ENCODE peak calls at places on chromosomes 5 and 9, in five cellular contexts. One of them, this sample, is unnamed.

GRCh38 chr5:79853676-79854418 is 137.2 kb downstream of the MTX3 start:
- DNase-seq in BE2C: no peak
- DNase-seq in choroid plexus epithelial cell: no peak
- DNase-seq in Calu3: peak
- DNase-seq in coronary artery: peak
- DNase-seq in this sample: no peak

GRCh38 chr5:90803891-90804290 is 245.3 kb downstream of the ADGRV1 start:
- DNase-seq in BE2C: no peak
- DNase-seq in choroid plexus epithelial cell: no peak
- DNase-seq in Calu3: no peak
- DNase-seq in coronary artery: no peak
- DNase-seq in this sample: no peak

GRCh38 chr5:149651686-149652085 is 70.4 kb downstream of the ARHGEF37 start:
- DNase-seq in BE2C: no peak
- DNase-seq in choroid plexus epithelial cell: no peak
- DNase-seq in Calu3: no peak
- DNase-seq in coronary artery: no peak
- DNase-seq in this sample: no peak

GRCh38 chr5:10420926-10421325 is 20.8 kb upstream of the ROPN1L start:
- DNase-seq in BE2C: no peak
- DNase-seq in choroid plexus epithelial cell: peak
- DNase-seq in Calu3: no peak
- DNase-seq in coronary artery: no peak
- DNase-seq in this sample: no peak

GRCh38 chr9:110869931-110870330 is 168.3 kb downstream of the LPAR1 start:
- DNase-seq in BE2C: no peak
- DNase-seq in choroid plexus epithelial cell: no peak
- DNase-seq in Calu3: no peak
- DNase-seq in coronary artery: no peak
- DNase-seq in this sample: no peak

GRCh38 chr5:116605310-116606070 is 30.9 kb upstream of the SEMA6A start:
- DNase-seq in BE2C: no peak
- DNase-seq in choroid plexus epithelial cell: no peak
- DNase-seq in Calu3: no peak
- DNase-seq in coronary artery: no peak
- DNase-seq in this sample: no peak

GRCh38 chr5:79686799-79687198 is 2.8 kb upstream of the CMYA5 start:
- DNase-seq in BE2C: no peak
- DNase-seq in choroid plexus epithelial cell: no peak
- DNase-seq in Calu3: no peak
- DNase-seq in coronary artery: no peak
- DNase-seq in this sample: no peak

GRCh38 chr5:155885199-155885598 is 441.8 kb upstream of the SGCD start:
- DNase-seq in BE2C: no peak
- DNase-seq in choroid plexus epithelial cell: no peak
- DNase-seq in Calu3: no peak
- DNase-seq in coronary artery: no peak
- DNase-seq in this sample: no peak

GRCh38 chr9:15696979-15697378 is 144.1 kb downstream of the CCDC171 start:
- DNase-seq in BE2C: no peak
- DNase-seq in choroid plexus epithelial cell: peak
- DNase-seq in Calu3: no peak
- DNase-seq in coronary artery: no peak
- DNase-seq in this sample: no peak

GRCh38 chr5:176639981-176640380 is 7.3 kb upstream of the TSPAN17 start:
- DNase-seq in BE2C: no peak
- DNase-seq in choroid plexus epithelial cell: no peak
- DNase-seq in Calu3: no peak
- DNase-seq in coronary artery: no peak
- DNase-seq in this sample: no peak

GRCh38 chr5:135392256-135392655 is 6.8 kb downstream of the MACROH2A1 start:
- DNase-seq in BE2C: no peak
- DNase-seq in choroid plexus epithelial cell: peak
- DNase-seq in Calu3: no peak
- DNase-seq in coronary artery: no peak
- DNase-seq in this sample: no peak

GRCh38 chr5:176784218-176785165 is 25.9 kb upstream of the UNC5A start:
- DNase-seq in BE2C: no peak
- DNase-seq in choroid plexus epithelial cell: peak
- DNase-seq in Calu3: peak
- DNase-seq in coronary artery: no peak
- DNase-seq in this sample: no peak

GRCh38 chr9:78296208-78296892 is 575 bp upstream of the PSAT1 start:
- DNase-seq in BE2C: peak
- DNase-seq in choroid plexus epithelial cell: peak
- DNase-seq in Calu3: peak
- DNase-seq in coronary artery: no peak
- DNase-seq in this sample: peak

GRCh38 chr5:119852140-119852539 is 222.8 kb downstream of the FAM170A start:
- DNase-seq in BE2C: no peak
- DNase-seq in choroid plexus epithelial cell: no peak
- DNase-seq in Calu3: no peak
- DNase-seq in coronary artery: no peak
- DNase-seq in this sample: no peak

GRCh38 chr9:133914483-133915342 is 77.4 kb downstream of the VAV2 start:
- DNase-seq in BE2C: no peak
- DNase-seq in choroid plexus epithelial cell: no peak
- DNase-seq in Calu3: no peak
- DNase-seq in coronary artery: no peak
- DNase-seq in this sample: no peak

GRCh38 chr5:35647128-35647527 is 29.5 kb downstream of the SPEF2 start:
- DNase-seq in BE2C: no peak
- DNase-seq in choroid plexus epithelial cell: no peak
- DNase-seq in Calu3: no peak
- DNase-seq in coronary artery: no peak
- DNase-seq in this sample: no peak

GRCh38 chr5:35640623-35641022 is 23.0 kb downstream of the SPEF2 start:
- DNase-seq in BE2C: no peak
- DNase-seq in choroid plexus epithelial cell: peak
- DNase-seq in Calu3: no peak
- DNase-seq in coronary artery: no peak
- DNase-seq in this sample: no peak

GRCh38 chr5:35647712-35648111 is 30.0 kb downstream of the SPEF2 start:
- DNase-seq in BE2C: no peak
- DNase-seq in choroid plexus epithelial cell: no peak
- DNase-seq in Calu3: no peak
- DNase-seq in coronary artery: no peak
- DNase-seq in this sample: no peak

DNA sequence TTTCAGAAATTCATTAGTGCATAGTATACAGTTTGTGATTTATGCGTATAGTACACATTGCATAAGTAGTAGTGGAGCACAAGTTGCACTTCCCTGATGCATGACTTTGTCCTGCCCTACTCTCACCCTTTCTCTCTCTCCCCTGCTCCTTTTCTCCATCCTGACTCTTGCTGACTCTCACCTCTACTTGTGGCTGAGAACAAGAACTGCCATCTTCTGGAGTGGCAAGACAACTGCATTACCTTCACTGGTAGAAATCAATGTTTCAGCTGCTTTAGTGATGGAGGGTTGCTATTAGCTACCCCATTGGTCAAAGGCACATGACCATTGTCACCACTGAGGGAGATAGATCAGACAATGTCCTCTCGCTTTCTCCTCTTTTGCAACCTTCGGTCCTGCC is 26.9 kb downstream of the SPEF2 start:
- DNase-seq in BE2C: no peak
- DNase-seq in choroid plexus epithelial cell: peak
- DNase-seq in Calu3: no peak
- DNase-seq in coronary artery: no peak
- DNase-seq in this sample: no peak
- TF ChIP-seq CTCF in BE2C: no peak
- TF ChIP-seq CTCF in choroid plexus epithelial cell: peak
- TF ChIP-seq CTCF in Calu3: no peak
- TF ChIP-seq CTCF in coronary artery: no peak
- TF ChIP-seq CTCF in this sample: no peak

GRCh38 chr9:14316574-14317304 is 2.8 kb upstream of the NFIB start:
- DNase-seq in BE2C: no peak
- DNase-seq in choroid plexus epithelial cell: no peak
- DNase-seq in Calu3: no peak
- DNase-seq in coronary artery: no peak
- DNase-seq in this sample: no peak
- TF ChIP-seq CTCF in BE2C: no peak
- TF ChIP-seq CTCF in choroid plexus epithelial cell: no peak
- TF ChIP-seq CTCF in Calu3: no peak
- TF ChIP-seq CTCF in coronary artery: no peak
- TF ChIP-seq CTCF in this sample: no peak

GRCh38 chr5:132480546-132481242 is 9.9 kb downstream of the IRF1 start:
- DNase-seq in BE2C: no peak
- DNase-seq in choroid plexus epithelial cell: no peak
- DNase-seq in Calu3: no peak
- DNase-seq in coronary artery: no peak
- DNase-seq in this sample: no peak
- TF ChIP-seq CTCF in BE2C: no peak
- TF ChIP-seq CTCF in choroid plexus epithelial cell: no peak
- TF ChIP-seq CTCF in Calu3: no peak
- TF ChIP-seq CTCF in coronary artery: no peak
- TF ChIP-seq CTCF in this sample: no peak

GRCh38 chr9:33785914-33786313 is 9.4 kb upstream of the PRSS3 start:
- DNase-seq in BE2C: no peak
- DNase-seq in choroid plexus epithelial cell: peak
- DNase-seq in Calu3: no peak
- DNase-seq in coronary artery: no peak
- DNase-seq in this sample: no peak
- TF ChIP-seq CTCF in BE2C: peak
- TF ChIP-seq CTCF in choroid plexus epithelial cell: peak
- TF ChIP-seq CTCF in Calu3: no peak
- TF ChIP-seq CTCF in coronary artery: no peak
- TF ChIP-seq CTCF in this sample: peak

GRCh38 chr9:137111788-137112563 is 2.6 kb downstream of the DPP7 start:
- DNase-seq in BE2C: no peak
- DNase-seq in choroid plexus epithelial cell: no peak
- DNase-seq in Calu3: no peak
- DNase-seq in coronary artery: no peak
- DNase-seq in this sample: no peak

GRCh38 chr9:137108608-137109249 is 5.8 kb downstream of the DPP7 start:
- DNase-seq in BE2C: no peak
- DNase-seq in choroid plexus epithelial cell: no peak
- DNase-seq in Calu3: no peak
- DNase-seq in coronary artery: no peak
- DNase-seq in this sample: no peak

GRCh38 chr9:137109250-137110146 is 5.0 kb downstream of the DPP7 start:
- DNase-seq in BE2C: no peak
- DNase-seq in choroid plexus epithelial cell: no peak
- DNase-seq in Calu3: no peak
- DNase-seq in coronary artery: no peak
- DNase-seq in this sample: no peak

GRCh38 chr9:137110911-137111787 is 3.4 kb downstream of the DPP7 start:
- DNase-seq in BE2C: no peak
- DNase-seq in choroid plexus epithelial cell: no peak
- DNase-seq in Calu3: no peak
- DNase-seq in coronary artery: no peak
- DNase-seq in this sample: no peak

GRCh38 chr9:137110147-137110910 is 4.2 kb downstream of the DPP7 start:
- DNase-seq in BE2C: no peak
- DNase-seq in choroid plexus epithelial cell: no peak
- DNase-seq in Calu3: no peak
- DNase-seq in coronary artery: no peak
- DNase-seq in this sample: no peak
- TF ChIP-seq CTCF in BE2C: no peak
- TF ChIP-seq CTCF in choroid plexus epithelial cell: no peak
- TF ChIP-seq CTCF in Calu3: no peak
- TF ChIP-seq CTCF in coronary artery: no peak
- TF ChIP-seq CTCF in this sample: no peak

GRCh38 chr5:5886812-5887486 is 464.5 kb downstream of the ICE1 start:
- DNase-seq in BE2C: no peak
- DNase-seq in choroid plexus epithelial cell: no peak
- DNase-seq in Calu3: peak
- DNase-seq in coronary artery: no peak
- DNase-seq in this sample: no peak
- TF ChIP-seq CTCF in BE2C: no peak
- TF ChIP-seq CTCF in choroid plexus epithelial cell: peak
- TF ChIP-seq CTCF in Calu3: peak
- TF ChIP-seq CTCF in coronary artery: no peak
- TF ChIP-seq CTCF in this sample: peak

DNA sequence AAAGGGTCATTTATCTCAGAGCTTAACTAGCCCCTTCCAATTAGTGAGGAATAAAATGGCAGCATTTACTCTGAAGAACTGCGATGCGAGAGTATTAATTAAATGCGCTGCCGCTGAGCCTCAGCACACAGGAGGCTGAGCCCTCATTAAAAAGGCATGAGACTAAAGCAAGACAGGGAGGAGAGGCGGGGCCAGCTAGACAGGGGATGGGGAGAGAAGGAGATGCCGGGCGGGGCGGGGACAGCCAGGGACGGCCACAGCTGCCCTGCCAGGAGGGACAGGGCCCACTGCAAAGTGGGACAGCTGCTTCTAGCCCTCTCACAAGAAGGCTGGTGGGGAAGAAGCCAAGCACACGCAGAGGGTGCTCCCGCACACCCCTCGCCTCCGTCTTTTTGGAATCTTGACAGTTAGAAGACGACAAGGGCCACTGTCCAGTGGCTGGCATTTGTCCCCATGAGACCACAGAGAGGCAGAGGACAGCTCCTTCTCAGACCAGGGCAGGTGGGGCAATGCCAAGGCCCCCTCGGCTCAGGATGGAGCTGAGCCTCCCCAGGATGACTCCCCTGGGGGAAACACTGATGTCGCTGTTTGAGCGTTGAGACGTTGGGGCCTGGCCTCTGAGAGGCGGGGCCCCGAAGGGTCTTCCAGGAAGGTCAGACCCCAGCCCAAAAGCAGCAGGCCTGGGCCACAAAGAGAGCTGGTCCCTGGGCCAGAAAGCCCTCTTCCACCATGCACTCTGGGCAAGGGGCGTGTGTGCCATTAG is 26.9 kb downstream of the ADAMTS2 start:
- DNase-seq in BE2C: no peak
- DNase-seq in choroid plexus epithelial cell: no peak
- DNase-seq in Calu3: no peak
- DNase-seq in coronary artery: no peak
- DNase-seq in this sample: no peak
- TF ChIP-seq CTCF in BE2C: no peak
- TF ChIP-seq CTCF in choroid plexus epithelial cell: no peak
- TF ChIP-seq CTCF in Calu3: no peak
- TF ChIP-seq CTCF in coronary artery: no peak
- TF ChIP-seq CTCF in this sample: no peak

GRCh38 chr5:20601678-20602100 is 613.7 kb upstream of the CDH18 start:
- DNase-seq in BE2C: peak
- DNase-seq in choroid plexus epithelial cell: peak
- DNase-seq in Calu3: no peak
- DNase-seq in coronary artery: no peak
- DNase-seq in this sample: no peak
- TF ChIP-seq CTCF in BE2C: peak
- TF ChIP-seq CTCF in choroid plexus epithelial cell: peak
- TF ChIP-seq CTCF in Calu3: no peak
- TF ChIP-seq CTCF in coronary artery: no peak
- TF ChIP-seq CTCF in this sample: no peak

GRCh38 chr5:6820851-6821479 is 107.7 kb downstream of the TENT4A start:
- DNase-seq in BE2C: peak
- DNase-seq in choroid plexus epithelial cell: peak
- DNase-seq in Calu3: peak
- DNase-seq in coronary artery: no peak
- DNase-seq in this sample: no peak
- TF ChIP-seq CTCF in BE2C: peak
- TF ChIP-seq CTCF in choroid plexus epithelial cell: peak
- TF ChIP-seq CTCF in Calu3: peak
- TF ChIP-seq CTCF in coronary artery: no peak
- TF ChIP-seq CTCF in this sample: peak

GRCh38 chr9:99663297-99663696 is 158.4 kb upstream of the NR4A3 start:
- DNase-seq in BE2C: no peak
- DNase-seq in choroid plexus epithelial cell: no peak
- DNase-seq in Calu3: no peak
- DNase-seq in coronary artery: no peak
- DNase-seq in this sample: no peak
- TF ChIP-seq CTCF in BE2C: no peak
- TF ChIP-seq CTCF in choroid plexus epithelial cell: no peak
- TF ChIP-seq CTCF in Calu3: no peak
- TF ChIP-seq CTCF in coronary artery: no peak
- TF ChIP-seq CTCF in this sample: no peak

This sample was measured in LNCaP clone FGC.